ENCODE peak calls at places on chromosomes 12 and 14, in five cellular contexts. G, Y, M, S and J are unnamed samples.

GRCh38 chr14:75711796-75712211 is 50.8 kb downstream of the TTLL5 start:
- DNase-seq in G (peak; percentile 69), Y (peak; percentile 93), M (no peak), S (peak; percentile 69), J (peak; percentile 21)

GRCh38 chr12:75767957-75768356 is 256.5 kb upstream of the KRR1 start:
- DNase-seq in G (no peak), Y (no peak), M (no peak), S (no peak), J (no peak)

GRCh38 chr14:105076805-105077648 is 11.8 kb upstream of the GPR132 start:
- DNase-seq in G (no peak), Y (no peak), M (no peak), S (no peak), J (no peak)

GRCh38 chr12:118359541-118359915 is 13.2 kb downstream of the TAOK3 start:
- DNase-seq in G (no peak), Y (no peak), M (peak; percentile 21), S (no peak), J (peak; percentile 33)

GRCh38 chr12:2783936-2784600 is 10.7 kb upstream of the FKBP4 start:
- DNase-seq in G (peak; percentile 42), Y (no peak), M (peak; percentile 34), S (peak; percentile 59), J (peak; percentile 52)

GRCh38 chr14:56295743-56296142 is 177.5 kb downstream of the PELI2 start:
- DNase-seq in G (no peak), Y (no peak), M (no peak), S (no peak), J (no peak)

GRCh38 chr12:90543841-90544240 is 411.1 kb downstream of the CCER1 start:
- DNase-seq in G (peak; percentile 7), Y (no peak), M (no peak), S (no peak), J (no peak)

GRCh38 chr12:127750076-127750840 is 516.7 kb upstream of the TMEM132C start:
- DNase-seq in G (no peak), Y (no peak), M (no peak), S (no peak), J (no peak)

GRCh38 chr12:52231305-52232232 is 1.5 kb upstream of the KRT7 start:
- DNase-seq in G (no peak), Y (no peak), M (no peak), S (peak; percentile 37), J (no peak)

GRCh38 chr12:12976366-12976765 is 23.7 kb downstream of the HEBP1 start:
- DNase-seq in G (peak; percentile 83), Y (peak; percentile 79), M (no peak), S (no peak), J (no peak)

GRCh38 chr14:59229653-59230406 is 41.4 kb downstream of the DAAM1 start:
- DNase-seq in G (no peak), Y (no peak), M (no peak), S (no peak), J (no peak)

GRCh38 chr12:64085154-64085553 is 136.9 kb downstream of the KICS2 start:
- DNase-seq in G (no peak), Y (no peak), M (no peak), S (no peak), J (no peak)

GRCh38 chr14:71021347-71022014 is 114.2 kb downstream of the PCNX1 start:
- DNase-seq in G (peak; percentile 62), Y (no peak), M (no peak), S (no peak), J (no peak)

GRCh38 chr12:107404981-107405380 is 280.6 kb upstream of the PWP1 start:
- DNase-seq in G (peak; percentile 54), Y (no peak), M (peak; percentile 41), S (peak; percentile 66), J (peak; percentile 48)

GRCh38 chr12:56723889-56724659 is 1.0 kb downstream of the NACA start:
- DNase-seq in G (peak; percentile 66), Y (peak; percentile 59), M (no peak), S (peak; percentile 44), J (no peak)

GRCh38 chr14:48792376-48793024 is 793.7 kb downstream of the RPS29 start:
- DNase-seq in G (no peak), Y (no peak), M (no peak), S (peak; percentile 3), J (no peak)

GRCh38 chr14:35495278-35495677 is 38.7 kb upstream of the INSM2 start:
- DNase-seq in G (no peak), Y (no peak), M (no peak), S (no peak), J (no peak)

GRCh38 chr12:69653703-69654102 is 43.0 kb upstream of the LRRC10 start:
- DNase-seq in G (no peak), Y (no peak), M (no peak), S (no peak), J (no peak)